ENCODE peak calls at places on chromosomes 5 and 9, in six cellular contexts. D is stimulated activated CD4-positive, alpha-beta T cell treated with anti-CD3 and anti-CD28 coated beads, TNF-alpha, amount 100 ng/mL, for 24 hours; R is NCI-H69; Z is anterior cingulate cortex; G is pancreas; S is NCI-H226. H is an unnamed sample.

GRCh38 chr9:79611091-79611614 is 39.4 kb downstream of the TLE4 start:
- DNase-seq in D (no peak), R (peak), Z (no peak), G (no peak), S (peak), H (no peak)

GRCh38 chr5:90056911-90057705 is 352.4 kb downstream of the CETN3 start:
- DNase-seq in D (no peak), R (no peak), Z (no peak), G (no peak), S (no peak), H (no peak)

GRCh38 chr5:36573441-36573840 is 33.0 kb upstream of the SLC1A3 start:
- DNase-seq in D (no peak), R (no peak), Z (no peak), G (no peak), S (peak), H (no peak)

GRCh38 chr5:2320611-2321010 is 430.9 kb downstream of the IRX2 start:
- DNase-seq in D (no peak), R (no peak), Z (no peak), G (no peak), S (no peak), H (no peak)

GRCh38 chr9:119368681-119369581 is at the start of gene BRINP1:
- DNase-seq in D (no peak), R (peak), Z (peak), G (no peak), S (no peak), H (peak)

GRCh38 chr5:160054047-160054446 is 45.1 kb downstream of the TTC1 start:
- DNase-seq in D (no peak), R (no peak), Z (no peak), G (no peak), S (no peak), H (no peak)

GRCh38 chr5:141889282-141889871 is 11.2 kb upstream of the PCDH1 start:
- DNase-seq in D (no peak), R (no peak), Z (no peak), G (no peak), S (no peak), H (peak)

GRCh38 chr9:136484153-136485048 is 1.6 kb upstream of the SEC16A start:
- DNase-seq in D (no peak), R (peak), Z (no peak), G (peak), S (no peak), H (peak)

GRCh38 chr5:44225231-44226160 is 163.7 kb downstream of the FGF10 start:
- DNase-seq in D (no peak), R (no peak), Z (no peak), G (no peak), S (no peak), H (no peak)

GRCh38 chr9:135604437-135605237 is 34.7 kb downstream of the GLT6D1 start:
- DNase-seq in D (no peak), R (peak), Z (no peak), G (peak), S (no peak), H (peak)

GRCh38 chr5:29469581-29469980 is 1723.9 kb upstream of the CDH6 start:
- DNase-seq in D (no peak), R (peak), Z (no peak), G (no peak), S (no peak), H (no peak)

GRCh38 chr5:64612349-64612961 is 77.8 kb upstream of the SHISAL2B start:
- DNase-seq in D (no peak), R (peak), Z (no peak), G (no peak), S (no peak), H (peak)

GRCh38 chr5:82259172-82259800 is 18.9 kb downstream of the RPS23 start:
- DNase-seq in D (no peak), R (peak), Z (no peak), G (no peak), S (no peak), H (peak)

GRCh38 chr9:128828719-128829452 is 708 bp downstream of the SPOUT1 start:
- DNase-seq in D (no peak), R (no peak), Z (no peak), G (no peak), S (no peak), H (no peak)

GRCh38 chr9:79623799-79624721 is 52.3 kb downstream of the TLE4 start:
- DNase-seq in D (no peak), R (peak), Z (no peak), G (peak), S (peak), H (peak)

GRCh38 chr5:14659821-14660607 is 4.5 kb upstream of the OTULIN start:
- DNase-seq in D (no peak), R (no peak), Z (no peak), G (no peak), S (peak), H (no peak)

GRCh38 chr5:74382864-74383618 is 257.5 kb downstream of the ENC1 start:
- DNase-seq in D (no peak), R (peak), Z (no peak), G (no peak), S (peak), H (no peak)

GRCh38 chr5:134133995-134134541 is 19.6 kb downstream of the TCF7 start:
- DNase-seq in D (no peak), R (peak), Z (no peak), G (no peak), S (no peak), H (no peak)

GRCh38 chr5:65483474-65484346 is 2.0 kb upstream of the ADAMTS6 start:
- DNase-seq in D (no peak), R (peak), Z (no peak), G (no peak), S (peak), H (peak)

GRCh38 chr5:103424453-103425205 is 138.0 kb downstream of the NUDT12 start:
- DNase-seq in D (no peak), R (no peak), Z (no peak), G (no peak), S (peak), H (no peak)

GRCh38 chr9:127506814-127507750 is 55.8 kb downstream of the LRSAM1 start:
- DNase-seq in D (no peak), R (no peak), Z (no peak), G (no peak), S (peak), H (no peak)

H was measured in DMS53.